ENCODE peak calls at places on chromosomes 7 and 10, in ten cellular contexts. P is NCI-H187; V is Jurkat, Clone E6-1; X is heart left ventricle; D is RCC 7860; Q is AG04450; C is stimulated activated naive CD8-positive, alpha-beta T cell treated with anti-CD3 and anti-CD28 coated beads, Interleukin-15, amount 100 ng/mL, for 72 hours; J is activated T-helper 1 cell treated with Interleukin-2 at 50 U/mL for 16 hours; G is islet precursor cell; I is psoas muscle. T is an unnamed sample.

GRCh38 chr10:36023939-36024338 is 381.8 kb upstream of the FZD8 start:
- DNase-seq in P (no peak), J (no peak), G (peak), Q (peak), V (peak), X (no peak), D (peak), I (no peak), C (no peak), T (peak)

GRCh38 chr7:99794585-99795502 is 10.9 kb upstream of the CYP3A4 start:
- DNase-seq in G (peak), C (no peak), I (no peak), Q (no peak), V (no peak), X (no peak), J (no peak), D (peak), P (no peak), T (no peak)

GRCh38 chr7:128406147-128406985 is 3.4 kb downstream of the IMPDH1 start:
- DNase-seq in X (no peak), J (no peak), P (no peak), I (no peak), V (no peak), G (no peak), C (no peak), Q (no peak), D (no peak), T (no peak)

GRCh38 chr10:116973946-116974345 is 31.0 kb downstream of the SHTN1 start:
- DNase-seq in C (no peak), I (no peak), Q (no peak), G (no peak), J (no peak), V (no peak), X (no peak), P (no peak), D (no peak), T (no peak)

GRCh38 chr10:128027306-128027705 is 98.9 kb downstream of the MKI67 start:
- DNase-seq in D (no peak), I (no peak), J (no peak), C (no peak), V (no peak), P (no peak), X (no peak), G (no peak), Q (no peak), T (no peak)

GRCh38 chr10:33008499-33009243 is 50.6 kb upstream of the ITGB1 start:
- DNase-seq in D (peak), G (peak), X (no peak), J (peak), Q (peak), I (no peak), C (peak), V (peak), P (peak), T (peak)

GRCh38 chr7:150980663-150981062 is 2.5 kb upstream of the KCNH2 start:
- DNase-seq in Q (no peak), P (peak), I (no peak), D (no peak), J (no peak), G (no peak), V (no peak), X (no peak), C (no peak), T (no peak)

GRCh38 chr7:30898411-30898810 is 13.2 kb upstream of the AQP1 start:
- DNase-seq in Q (no peak), V (no peak), D (no peak), P (no peak), I (no peak), X (no peak), J (no peak), G (no peak), C (no peak), T (no peak)

GRCh38 chr7:148296994-148297644 is 293.4 kb upstream of the C7orf33 start:
- DNase-seq in I (no peak), V (no peak), Q (no peak), D (no peak), G (no peak), J (no peak), P (no peak), C (no peak), X (no peak), T (no peak)

GRCh38 chr10:32771217-32771616 is 186.8 kb downstream of the ITGB1 start:
- DNase-seq in X (no peak), D (no peak), J (no peak), Q (no peak), I (no peak), P (no peak), V (no peak), G (no peak), C (no peak), T (no peak)

GRCh38 chr7:108403597-108404217 is 52.5 kb downstream of the NRCAM start:
- DNase-seq in D (no peak), X (no peak), G (no peak), J (no peak), I (no peak), V (no peak), Q (no peak), C (no peak), P (no peak), T (no peak)

GRCh38 chr7:144834516-144835165 is 1.2 kb downstream of the TPK1 start:
- DNase-seq in C (peak), I (no peak), Q (no peak), V (no peak), P (no peak), J (no peak), D (peak), G (peak), X (peak), T (peak)

GRCh38 chr7:111919690-111920179 is 286.5 kb downstream of the DOCK4 start:
- DNase-seq in J (no peak), D (peak), X (no peak), G (peak), Q (no peak), C (no peak), V (no peak), P (no peak), I (no peak), T (peak)

GRCh38 chr10:69732147-69732825 is 69.4 kb upstream of the COL13A1 start:
- DNase-seq in Q (no peak), G (no peak), P (no peak), I (peak), C (no peak), D (no peak), V (no peak), J (no peak), X (peak), T (no peak)

GRCh38 chr10:66869635-66870034 is 56.2 kb upstream of the LRRTM3 start:
- DNase-seq in D (no peak), I (no peak), Q (no peak), P (no peak), C (no peak), V (no peak), J (no peak), X (no peak), G (no peak), T (no peak)

GRCh38 chr7:129713544-129713943 is 102.0 kb downstream of the NRF1 start:
- DNase-seq in C (no peak), D (no peak), J (no peak), I (no peak), V (no peak), P (no peak), G (no peak), Q (no peak), X (no peak), T (no peak)

GRCh38 chr7:113968713-113969112 is 49.9 kb upstream of the PPP1R3A start:
- DNase-seq in D (no peak), C (no peak), P (no peak), G (no peak), Q (no peak), X (no peak), V (no peak), J (no peak), I (no peak), T (no peak)

GRCh38 chr7:77759294-77759889 is 38.8 kb downstream of the TMEM60 start:
- DNase-seq in I (no peak), Q (peak), J (peak), X (no peak), C (peak), V (peak), P (peak), G (peak), D (peak), T (peak)

GRCh38 chr7:16078076-16078952 is 343.0 kb downstream of the CRPPA start:
- DNase-seq in C (no peak), V (peak), G (peak), J (no peak), I (no peak), P (no peak), D (peak), X (no peak), Q (peak), T (peak)

GRCh38 chr7:81767883-81768282 is 2.0 kb downstream of the HGF start:
- DNase-seq in Q (no peak), I (peak), X (peak), J (no peak), P (no peak), C (no peak), D (no peak), V (no peak), G (no peak), T (no peak)

GRCh38 chr10:36583690-36584089 is 541.7 kb upstream of the ANKRD30A start:
- DNase-seq in J (no peak), P (no peak), I (no peak), X (no peak), V (no peak), C (no peak), G (no peak), D (no peak), Q (no peak), T (no peak)

GRCh38 chr7:26141077-26141476 is 10.9 kb upstream of the NFE2L3 start:
- DNase-seq in G (no peak), D (no peak), C (no peak), V (no peak), J (no peak), X (no peak), Q (no peak), P (no peak), I (no peak), T (no peak)

T was measured in A172.